ENCODE peak calls at places on chromosomes 3 and 15, in five cellular contexts. C, H, R, F and O are unnamed samples. For H3K4me1, the result is how much of the 10 kb centered on the place peaks cover.

GRCh38 chr3:128369106-128369708 is 97.5 kb downstream of the DNAJB8 start:
- DNase-seq in R (no peak), H (no peak), C (no peak), F (no peak), O (peak)

GRCh38 chr3:55686720-55687254 is 199.7 kb upstream of the WNT5A start:
- DNase-seq in H (no peak), C (no peak), F (no peak), R (no peak), O (no peak)

GRCh38 chr3:73766599-73767378 is 142.0 kb upstream of the PDZRN3 start:
- DNase-seq in R (no peak), F (no peak), H (no peak), C (peak), O (no peak)

GRCh38 chr15:50452927-50453326 is 28.7 kb downstream of the USP8 start:
- DNase-seq in C (peak), F (no peak), R (no peak), H (no peak), O (no peak)

GRCh38 chr3:124272611-124273151 is 280.8 kb upstream of the ROPN1 start:
- DNase-seq in F (no peak), R (no peak), C (peak), H (no peak), O (no peak)

GRCh38 chr3:17808994-17809393 is 66.6 kb upstream of the TBC1D5 start:
- DNase-seq in R (no peak), F (no peak), H (no peak), C (peak), O (peak)

GRCh38 chr3:129745253-129745652 is 138.8 kb upstream of the PLXND1 start:
- DNase-seq in R (no peak), H (no peak), F (no peak), C (peak), O (no peak)

GRCh38 chr3:88589131-88589530 is 439.4 kb downstream of the C3orf38 start:
- DNase-seq in R (no peak), H (no peak), C (peak), F (no peak), O (no peak)

GRCh38 chr15:22831473-22831872 is 7.0 kb upstream of the NIPA2 start:
- DNase-seq in R (no peak), H (no peak), F (no peak), C (peak), O (no peak)

GRCh38 chr3:64084640-64085039 is 61.3 kb upstream of the PSMD6 start:
- DNase-seq in C (peak), R (peak), F (no peak), H (no peak), O (peak)

GRCh38 chr15:91961357-91961756 is 107.8 kb downstream of the SLCO3A1 start:
- DNase-seq in F (no peak), R (no peak), H (no peak), C (no peak), O (no peak)

GRCh38 chr15:50797926-50798325 is 32.4 kb upstream of the SPPL2A start:
- DNase-seq in R (no peak), H (no peak), F (no peak), C (no peak), O (peak)

GRCh38 chr3:177114253-177114652 is 83.0 kb downstream of the TBL1XR1 start:
- DNase-seq in H (no peak), C (no peak), F (no peak), R (no peak), O (no peak)

GRCh38 chr3:9727041-9727595 is 4.4 kb upstream of the BRPF1 start:
- DNase-seq in F (peak), C (no peak), H (no peak), R (peak), O (no peak)

GRCh38 chr3:132417695-132418520 is 606 bp downstream of the DNAJC13 start:
- DNase-seq in H (peak), R (peak), C (peak), F (peak), O (peak)

GRCh38 chr3:43531835-43532234 is 90.0 kb downstream of the ANO10 start:
- DNase-seq in C (peak), F (no peak), H (no peak), R (peak), O (no peak)

GRCh38 chr15:43511012-43511885 is 6.2 kb upstream of the MAP1A start:
- DNase-seq in C (no peak), R (peak), H (no peak), F (peak), O (peak)

GRCh38 chr3:87088984-87089841 is 98.3 kb upstream of the VGLL3 start:
- DNase-seq in F (no peak), R (peak), C (peak), H (peak), O (peak)

GRCh38 chr3:13501527-13501926 is 21.4 kb downstream of the HDAC11 start:
- DNase-seq in C (no peak), H (no peak), F (no peak), R (no peak), O (no peak)

GRCh38 chr3:13528217-13528801 is 20.6 kb upstream of the FBLN2 start:
- DNase-seq in H (no peak), C (no peak), R (peak), F (no peak), O (no peak)

GRCh38 chr3:33787328-33788009 is 11.0 kb upstream of the PDCD6IP start:
- DNase-seq in R (peak), H (peak), F (peak), C (peak), O (peak)

GRCh38 chr15:62352817-62353216 is 187.7 kb upstream of the C2CD4B start:
- DNase-seq in C (no peak), R (no peak), F (no peak), H (no peak), O (no peak)

GRCh38 chr3:190514163-190515153 is 573 bp downstream of the IL1RAP start:
- DNase-seq in C (peak), H (peak), F (peak), R (peak), O (peak)

GRCh38 chr15:98599911-98600685 is 48.2 kb upstream of the IGF1R start:
- DNase-seq in C (peak), R (no peak), H (no peak), F (peak), O (no peak)

GRCh38 chr3:135109681-135110080 is 314.6 kb downstream of the EPHB1 start:
- DNase-seq in H (no peak), C (no peak), F (no peak), R (no peak), O (no peak)

GRCh38 chr3:21825684-21826083 is 74.7 kb upstream of the ZNF385D start:
- DNase-seq in H (no peak), F (no peak), R (no peak), C (no peak), O (no peak)

GRCh38 chr15:61641645-61642044 is 412.5 kb upstream of the RORA start:
- DNase-seq in R (no peak), C (no peak), H (no peak), F (no peak), O (no peak)

GRCh38 chr3:37295925-37296324 is 121.5 kb upstream of the LRRFIP2 start:
- DNase-seq in C (peak), H (no peak), F (no peak), R (no peak), O (no peak)

GRCh38 chr15:58462547-58462946 is 30.8 kb downstream of the LIPC start:
- DNase-seq in C (no peak), F (peak), R (no peak), H (no peak), O (peak)

GRCh38 chr3:138923531-138923994 is 23.4 kb downstream of the FOXL2 start:
- DNase-seq in C (peak), R (peak), F (peak), H (peak), O (peak)

GRCh38 chr15:58330836-58331561 is 100.8 kb upstream of the LIPC start:
- DNase-seq in F (peak), C (peak), H (no peak), R (no peak), O (no peak)

GRCh38 chr3:133301731-133302130 is 98.1 kb upstream of the BFSP2 start:
- DNase-seq in F (peak), C (no peak), H (no peak), R (no peak), O (no peak)

GRCh38 chr15:39597751-39598185 is 16.9 kb downstream of the THBS1 start:
- DNase-seq in C (peak), R (no peak), H (no peak), F (no peak), O (no peak)

GRCh38 chr3:170338690-170339340 is 18.7 kb upstream of the SKIL start:
- DNase-seq in F (no peak), R (no peak), C (no peak), H (no peak), O (peak)

GRCh38 chr3:71130516-71131384 is 452.8 kb downstream of the FOXP1 start:
- DNase-seq in F (peak), R (no peak), C (peak), H (peak), O (no peak)

GRCh38 chr3:45599984-45600650 is 5.6 kb downstream of the LIMD1 start:
- DNase-seq in H (no peak), F (no peak), R (no peak), C (no peak), O (no peak)
- H3K4me1 ChIP-seq in H (half or more), F (under half), R (under half), C (under half), O (under half)

DNA sequence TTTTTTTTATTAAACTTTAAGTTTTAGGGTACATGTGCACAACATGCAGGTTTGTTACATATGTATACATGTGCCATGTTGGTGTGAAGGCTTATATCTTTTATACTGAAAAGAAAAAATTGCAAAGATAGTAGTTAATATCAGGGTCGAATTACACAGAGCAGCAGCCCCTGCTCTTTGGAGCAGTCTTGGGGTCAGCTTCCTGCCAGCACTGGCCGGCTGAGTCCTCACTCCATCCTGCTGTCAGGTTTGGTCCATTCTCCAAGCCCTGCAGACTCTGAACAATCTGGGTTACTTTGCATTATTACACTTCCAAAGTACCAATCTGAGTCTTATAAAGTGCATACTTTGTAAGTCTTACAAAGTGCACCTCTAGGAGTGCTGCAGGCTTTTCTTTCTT is 66.0 kb downstream of the COL8A1 start:
- DNase-seq in C (no peak), H (no peak), F (no peak), R (no peak), O (no peak)
- TF ChIP-seq CTCF in C (no peak), H (no peak), F (no peak), R (no peak), O (no peak)

GRCh38 chr3:52218454-52218853 is 7.0 kb downstream of the TLR9 start:
- DNase-seq in H (peak), C (no peak), F (no peak), R (no peak), O (no peak)

GRCh38 chr3:52218026-52218425 is 7.4 kb downstream of the TLR9 start:
- DNase-seq in C (no peak), H (no peak), R (no peak), F (no peak), O (no peak)

GRCh38 chr3:52220380-52221026 is 4.9 kb downstream of the TLR9 start:
- DNase-seq in R (peak), F (peak), H (peak), C (peak), O (peak)

GRCh38 chr3:52217409-52217805 is 8.0 kb downstream of the TLR9 start:
- DNase-seq in F (no peak), C (no peak), H (no peak), R (no peak), O (no peak)

GRCh38 chr3:52218953-52219650 is 6.3 kb downstream of the TLR9 start:
- DNase-seq in C (no peak), H (no peak), R (no peak), F (no peak), O (peak)
- H3K4me1 ChIP-seq in C (under half), H (under half), R (under half), F (under half), O (half or more)

GRCh38 chr15:101276501-101277037 is 716 bp downstream of the SELENOS start:
- DNase-seq in F (peak), C (peak), H (no peak), R (no peak), O (no peak)
- TF ChIP-seq CTCF in F (peak), C (no peak), H (no peak), R (peak), O (peak)

DNA sequence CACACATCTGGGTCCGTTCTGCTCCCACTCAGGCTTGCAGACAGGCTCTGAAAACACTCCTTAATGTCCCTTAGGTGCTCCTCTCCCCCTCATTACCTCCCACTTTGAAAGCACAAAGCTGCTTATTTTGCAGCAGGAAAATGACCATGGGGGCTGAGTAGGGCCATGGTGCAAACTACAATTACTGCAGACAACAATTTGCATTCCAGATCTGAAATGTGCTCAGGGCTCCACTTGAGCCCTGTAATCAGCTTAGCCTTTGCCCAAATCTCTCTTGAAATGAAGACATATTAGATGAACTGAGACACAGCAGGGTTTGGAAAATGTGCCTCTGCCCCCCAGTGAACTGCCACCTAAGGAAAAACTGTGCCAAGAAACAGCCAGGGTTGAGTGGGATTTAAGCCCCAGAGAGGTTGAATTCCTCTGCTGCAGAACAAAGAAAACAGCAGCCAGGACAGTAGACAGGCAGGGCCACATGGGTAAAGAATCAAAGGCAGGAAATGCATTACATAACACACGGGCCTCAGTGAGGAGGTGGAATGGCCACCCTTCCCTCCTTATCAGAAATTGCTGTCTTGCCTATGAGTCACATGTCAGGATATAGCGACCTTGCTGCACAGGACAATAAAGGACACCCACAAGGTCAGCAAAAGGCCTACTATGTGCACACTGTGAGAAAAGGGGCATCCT is 126.8 kb upstream of the ARHGEF3 start:
- DNase-seq in F (peak), R (no peak), H (no peak), C (no peak), O (peak)
- H3K4me1 ChIP-seq in F (half or more), R (under half), H (under half), C (under half), O (under half)

DNA sequence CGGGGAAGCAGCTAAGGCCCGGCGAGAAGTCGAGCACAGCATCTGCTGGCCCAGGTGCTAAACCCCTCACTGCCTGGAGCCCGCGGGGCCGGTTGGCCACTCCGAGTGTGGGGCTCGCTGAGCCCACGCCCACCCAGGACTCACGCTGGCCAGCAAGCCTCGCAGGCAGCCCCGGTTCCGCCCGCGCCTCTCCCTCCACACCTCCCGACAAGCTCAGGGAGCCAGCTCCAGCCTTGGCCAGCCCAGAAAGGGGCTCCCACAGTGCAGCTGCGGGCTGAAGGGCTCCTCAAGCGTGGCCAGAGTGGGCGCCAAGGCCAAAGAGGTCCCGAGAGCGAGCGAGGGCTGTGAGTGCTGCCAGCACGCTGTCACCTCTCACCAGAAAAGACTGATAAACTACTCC is 8.9 kb upstream of the GABRB3 start:
- DNase-seq in H (no peak), C (no peak), R (no peak), F (no peak), O (no peak)
- TF ChIP-seq CTCF in H (no peak), C (no peak), R (no peak), F (no peak), O (no peak)